ENCODE peak calls at places on chromosomes 2 and 18, in six cellular contexts. L, N, Q, W, M and Z are unnamed samples.

GRCh38 chr2:119155633-119156032 is 2.9 kb downstream of the C1QL2 start:
- DNase-seq in L (no peak), Q (no peak), W (no peak), M (no peak), N (no peak), Z (no peak)

GRCh38 chr2:232504438-232504837 is 15.8 kb upstream of the PRSS56 start:
- DNase-seq in L (no peak), W (no peak), N (no peak), Q (no peak), M (no peak), Z (no peak)

GRCh38 chr18:69400976-69401474 is 337 bp downstream of the DOK6 start:
- DNase-seq in L (peak; percentile 7), Q (peak; percentile 51), N (no peak), W (no peak), M (no peak), Z (no peak)

GRCh38 chr2:160315337-160315736 is 115.3 kb upstream of the ITGB6 start:
- DNase-seq in W (no peak), M (no peak), N (no peak), L (no peak), Q (no peak), Z (no peak)

GRCh38 chr2:32963941-32964340 is 17.2 kb downstream of the LTBP1 start:
- DNase-seq in W (no peak), Q (peak; percentile 87), L (no peak), N (no peak), M (no peak), Z (no peak)

GRCh38 chr2:207252979-207253640 is 87.4 kb upstream of the KLF7 start:
- DNase-seq in N (no peak), Q (no peak), L (no peak), M (no peak), W (no peak), Z (no peak)

GRCh38 chr18:63421514-63421913 is 762 bp downstream of the VPS4B start:
- DNase-seq in N (no peak), M (no peak), W (no peak), L (no peak), Q (no peak), Z (no peak)

GRCh38 chr2:240600451-240600961 is 14.0 kb downstream of the CAPN10 start:
- DNase-seq in N (no peak), Q (no peak), L (no peak), W (no peak), M (no peak), Z (no peak)

GRCh38 chr18:29226201-29226600 is 1049.3 kb upstream of the CDH2 start:
- DNase-seq in N (no peak), M (no peak), W (peak; percentile 49), L (no peak), Q (no peak), Z (no peak)

GRCh38 chr2:207734264-207734635 is 22.8 kb downstream of the CCNYL1 start:
- DNase-seq in Q (peak; percentile 60), L (no peak), N (no peak), M (peak; percentile 28), W (no peak), Z (no peak)

GRCh38 chr2:218886461-218886947 is 5.9 kb downstream of the WNT10A start:
- DNase-seq in M (no peak), N (no peak), Q (no peak), W (no peak), L (no peak), Z (no peak)

GRCh38 chr2:3780477-3781402 is 77.4 kb downstream of the DCDC2C start:
- DNase-seq in N (peak; percentile 67), Q (peak; percentile 61), M (peak; percentile 4), W (peak; percentile 16), L (peak; percentile 56), Z (no peak)

GRCh38 chr2:39265315-39265714 is 21.5 kb upstream of the CDKL4 start:
- DNase-seq in W (no peak), N (no peak), Q (no peak), M (no peak), L (no peak), Z (no peak)

GRCh38 chr18:812673-813404 is 797 bp upstream of the YES1 start:
- DNase-seq in Q (peak; percentile 83), W (peak; percentile 70), N (peak; percentile 66), M (peak; percentile 64), L (peak; percentile 81), Z (peak; percentile 78)

GRCh38 chr18:32167980-32168379 is 21.9 kb upstream of the MEP1B start:
- DNase-seq in M (no peak), Q (no peak), L (no peak), W (no peak), N (no peak), Z (no peak)

GRCh38 chr2:189379287-189379630 is 62.0 kb upstream of the WDR75 start:
- DNase-seq in Q (peak; percentile 22), N (no peak), L (no peak), M (no peak), W (no peak), Z (no peak)

GRCh38 chr18:47754311-47755101 is 176.0 kb downstream of the SMAD2 start:
- DNase-seq in N (peak; percentile 43), L (no peak), W (peak; percentile 25), M (no peak), Q (no peak), Z (no peak)

GRCh38 chr2:222707689-222708273 is 36.3 kb downstream of the MOGAT1 start:
- DNase-seq in Q (peak; percentile 32), M (no peak), N (no peak), L (no peak), W (no peak), Z (no peak)

GRCh38 chr2:68357608-68358337 is 7.3 kb upstream of the PLEK start:
- DNase-seq in Q (peak; percentile 66), L (peak; percentile 48), W (peak; percentile 26), N (no peak), M (no peak), Z (no peak)

GRCh38 chr18:75207298-75208054 is 1.5 kb downstream of the PTGR3 start:
- DNase-seq in W (no peak), M (no peak), N (no peak), Q (peak; percentile 72), L (no peak), Z (no peak)

GRCh38 chr2:240293865-240294461 is 141.5 kb upstream of the GPC1 start:
- DNase-seq in M (no peak), Q (no peak), W (no peak), L (peak; percentile 62), N (no peak), Z (no peak)

GRCh38 chr2:32442020-32442467 is 85.2 kb downstream of the BIRC6 start:
- DNase-seq in L (no peak), M (no peak), N (no peak), Q (no peak), W (no peak), Z (no peak)

GRCh38 chr18:28176933-28177827 is at the start of gene CDH2:
- DNase-seq in W (peak; percentile 16), Q (peak; percentile 71), N (peak; percentile 51), M (peak; percentile 75), L (peak; percentile 65), Z (no peak)

GRCh38 chr2:212299333-212299732 is 239.3 kb downstream of the ERBB4 start:
- DNase-seq in L (no peak), W (no peak), Q (no peak), N (no peak), M (no peak), Z (no peak)

GRCh38 chr2:80256396-80257167 is 48.0 kb downstream of the LRRTM1 start:
- DNase-seq in W (no peak), M (peak; percentile 1), Q (peak; percentile 33), L (no peak), N (no peak), Z (no peak)

GRCh38 chr18:49111191-49111988 is 160.6 kb upstream of the SMAD7 start:
- DNase-seq in W (no peak), L (no peak), Q (peak; percentile 42), M (no peak), N (no peak), Z (no peak)

GRCh38 chr2:30255466-30256408 is 24.4 kb downstream of the LBH start:
- DNase-seq in Q (no peak), L (no peak), W (no peak), M (no peak), N (no peak), Z (no peak)

GRCh38 chr18:27008575-27008974 is 143.1 kb upstream of the AQP4 start:
- DNase-seq in L (no peak), W (no peak), Q (no peak), N (no peak), M (no peak), Z (no peak)

GRCh38 chr2:180191352-180192124 is 184.4 kb upstream of the CWC22 start:
- DNase-seq in L (no peak), W (no peak), M (no peak), N (peak; percentile 26), Q (peak; percentile 78), Z (no peak)

GRCh38 chr2:131104487-131105155 is 515 bp upstream of the PLEKHB2 start:
- DNase-seq in M (peak; percentile 36), Q (peak; percentile 85), W (peak; percentile 54), N (peak; percentile 49), L (peak; percentile 39), Z (no peak)

GRCh38 chr2:61647044-61647443 is 108.9 kb upstream of the XPO1 start:
- DNase-seq in L (no peak), Q (peak; percentile 15), N (no peak), W (no peak), M (no peak), Z (no peak)

GRCh38 chr2:217153433-217153997 is 293.7 kb upstream of the TNP1 start:
- DNase-seq in M (no peak), N (no peak), L (no peak), Q (no peak), W (no peak), Z (no peak)

GRCh38 chr2:98160574-98160973 is 73.6 kb downstream of the VWA3B start:
- DNase-seq in Q (no peak), N (no peak), L (peak; percentile 62), M (no peak), W (no peak), Z (no peak)
- TF ChIP-seq CTCF in Q (no peak), N (no peak), L (no peak), M (no peak), W (no peak), Z (no peak)

GRCh38 chr18:21452808-21453511 is 147.5 kb downstream of the ESCO1 start:
- DNase-seq in N (no peak), Q (no peak), L (no peak), M (no peak), W (no peak), Z (no peak)
- TF ChIP-seq CTCF in N (no peak), Q (no peak), L (no peak), M (no peak), W (no peak), Z (no peak)

DNA sequence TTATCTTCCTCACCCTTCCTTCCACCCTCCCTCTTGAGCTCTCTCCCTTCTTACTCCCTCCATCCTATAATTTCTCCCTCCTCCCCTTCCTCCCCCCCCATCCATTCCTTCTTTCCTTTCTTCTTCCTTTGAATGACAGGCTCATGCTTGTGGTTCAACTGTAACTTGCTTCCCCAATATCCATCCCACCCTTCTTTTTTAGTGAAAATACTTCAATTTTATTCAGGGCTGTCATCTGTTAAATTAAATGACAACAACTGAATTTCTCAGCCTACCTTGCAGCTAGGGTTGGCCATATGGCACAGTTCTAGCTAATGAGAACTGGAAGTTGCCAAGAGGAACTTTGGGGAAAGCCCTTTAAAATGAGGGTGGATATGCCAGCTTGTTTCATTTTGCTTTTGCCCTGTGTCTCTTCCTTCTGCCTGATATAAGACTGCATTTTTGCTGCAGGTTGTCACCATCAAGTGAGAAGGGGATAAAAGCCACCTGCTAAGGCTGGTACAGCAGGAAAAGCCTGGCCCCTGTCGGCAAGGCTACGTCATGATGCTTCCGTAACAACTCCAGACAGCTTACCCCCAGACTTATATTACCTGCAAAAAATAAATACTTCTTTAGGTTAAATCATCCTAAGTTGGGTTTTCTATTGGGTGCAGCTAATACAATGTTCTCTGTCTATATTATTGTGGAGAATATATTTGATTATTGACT is 121.8 kb downstream of the NXPH2 start:
- DNase-seq in L (no peak), W (no peak), Q (no peak), N (no peak), M (no peak), Z (no peak)
- TF ChIP-seq CTCF in L (no peak), W (no peak), Q (no peak), N (no peak), M (no peak), Z (no peak)

GRCh38 chr2:209933499-209934458 is 68.7 kb upstream of the RPE start:
- DNase-seq in L (no peak), M (peak; percentile 96), N (peak; percentile 40), Q (peak; percentile 94), W (no peak), Z (no peak)
- TF ChIP-seq CTCF in L (no peak), M (peak; percentile 18), N (no peak), Q (no peak), W (no peak), Z (no peak)